ENCODE peak calls at places on chromosomes 7 and 10, in five cellular contexts. R is HCT116, U is heart right ventricle, P is colonic mucosa, T is left lung. Y is an unnamed sample.

GRCh38 chr7:27110163-27110976 is 7.9 kb upstream of the HOXA2 start:
- DNase-seq in T (peak; percentile 53), U (no peak), P (peak; percentile 86), R (no peak), Y (no peak)

GRCh38 chr10:13396369-13396768 is 48.3 kb upstream of the SEPHS1 start:
- DNase-seq in R (no peak), U (no peak), T (no peak), P (no peak), Y (no peak)

GRCh38 chr7:129969881-129970446 is 17.2 kb upstream of the UBE2H start:
- DNase-seq in P (peak; percentile 58), U (no peak), T (no peak), R (peak; percentile 41), Y (no peak)

GRCh38 chr10:111035542-111035941 is 41.3 kb upstream of the ADRA2A start:
- DNase-seq in P (no peak), R (no peak), U (no peak), T (no peak), Y (no peak)

GRCh38 chr10:94645285-94645684 is 38.2 kb upstream of the CYP2C18 start:
- DNase-seq in R (no peak), T (no peak), U (no peak), P (no peak), Y (no peak)

GRCh38 chr7:80078159-80078731 is 56.4 kb upstream of the GNAI1 start:
- DNase-seq in U (no peak), P (no peak), R (no peak), T (no peak), Y (no peak)

GRCh38 chr10:92690211-92691041 is 671 bp downstream of the HHEX start:
- DNase-seq in R (peak; percentile 21), T (peak; percentile 78), P (peak; percentile 51), U (peak; percentile 68), Y (peak; percentile 67)

GRCh38 chr10:13758302-13758701 is 171.5 kb downstream of the PRPF18 start:
- DNase-seq in T (no peak), R (peak; percentile 3), U (no peak), P (no peak), Y (no peak)

GRCh38 chr10:72764151-72764550 is 72.2 kb downstream of the MCU start:
- DNase-seq in R (no peak), U (no peak), P (no peak), T (no peak), Y (no peak)

GRCh38 chr10:85612833-85613232 is 753.8 kb downstream of the GRID1 start:
- DNase-seq in T (no peak), P (no peak), R (peak; percentile 8), U (no peak), Y (no peak)

GRCh38 chr7:3721422-3721821 is 420.4 kb downstream of the SDK1 start:
- DNase-seq in U (no peak), T (no peak), P (no peak), R (no peak), Y (no peak)

GRCh38 chr7:106767498-106768323 is 97.4 kb upstream of the PIK3CG start:
- DNase-seq in T (no peak), R (no peak), U (no peak), P (no peak), Y (no peak)

GRCh38 chr7:107718456-107719193 is 25.3 kb upstream of the CBLL1 start:
- DNase-seq in P (no peak), T (no peak), U (no peak), R (no peak), Y (no peak)

GRCh38 chr7:37208528-37208927 is 240.1 kb downstream of the ELMO1 start:
- DNase-seq in P (peak; percentile 60), U (no peak), T (peak; percentile 73), R (peak; percentile 43), Y (peak; percentile 40)

GRCh38 chr10:84335516-84335915 is 7.1 kb downstream of the CCSER2 start:
- DNase-seq in P (no peak), U (no peak), R (no peak), T (no peak), Y (no peak)

GRCh38 chr7:156022483-156023459 is 210.5 kb upstream of the SHH start:
- DNase-seq in T (no peak), R (no peak), P (no peak), U (no peak), Y (peak; percentile 20)

GRCh38 chr7:13540429-13540828 is 449.0 kb downstream of the ETV1 start:
- DNase-seq in T (no peak), U (no peak), R (no peak), P (no peak), Y (no peak)

GRCh38 chr7:140674356-140674800 is 1.6 kb downstream of the ADCK2 start:
- DNase-seq in T (peak; percentile 66), U (no peak), R (no peak), P (peak; percentile 55), Y (peak; percentile 63)

GRCh38 chr7:140673770-140674155 is 1.0 kb downstream of the ADCK2 start:
- DNase-seq in T (no peak), P (peak; percentile 49), R (no peak), U (no peak), Y (peak; percentile 41)

GRCh38 chr7:140672382-140673062 is at the start of gene ADCK2:
- DNase-seq in T (peak; percentile 65), R (no peak), U (peak; percentile 74), P (peak; percentile 81), Y (peak; percentile 71)

GRCh38 chr7:140671966-140672365 is 779 bp upstream of the ADCK2 start:
- DNase-seq in T (no peak), R (no peak), U (no peak), P (no peak), Y (no peak)

DNA sequence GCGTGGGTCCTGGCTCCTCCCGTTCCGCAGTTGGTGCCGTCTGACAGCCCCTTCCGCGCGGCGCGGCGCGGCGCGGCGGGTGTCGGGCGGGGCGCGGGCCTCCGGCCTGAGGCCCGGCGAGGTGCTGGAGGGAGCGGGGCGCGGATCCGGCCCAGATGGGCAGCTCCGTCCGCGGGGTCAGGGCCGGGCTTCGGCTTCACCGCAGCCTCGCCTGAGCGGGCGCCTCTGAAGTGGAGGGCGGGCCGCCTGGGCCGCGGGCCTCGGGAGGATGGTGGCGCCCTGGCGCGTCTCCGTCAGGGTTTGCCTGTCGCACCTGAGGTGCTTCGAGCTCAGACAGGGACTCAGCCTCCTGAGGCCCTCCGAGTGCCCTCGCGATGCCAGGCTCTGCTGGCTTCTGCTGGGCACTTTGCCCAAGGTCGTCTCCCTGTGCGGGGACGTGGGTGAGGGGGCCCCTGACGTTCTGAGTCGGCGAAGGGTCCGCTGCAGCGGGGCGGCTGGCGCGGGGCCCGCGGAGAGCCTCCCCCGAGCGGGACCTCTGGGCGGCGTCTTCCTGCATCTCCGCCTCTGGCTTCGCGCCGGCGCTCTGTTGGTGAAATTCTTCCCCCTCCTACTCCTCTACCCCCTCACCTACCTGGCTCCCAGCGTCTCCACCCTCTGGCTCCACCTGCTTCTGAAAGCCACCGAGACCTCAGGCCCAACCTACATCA is 471 bp downstream of the ADCK2 start:
- DNase-seq in P (peak; percentile 85), U (peak; percentile 52), T (peak; percentile 72), R (no peak), Y (peak; percentile 81)
- H3K4me1 ChIP-seq in P (peaks cover 20% of the 10 kb centered on the region), U (peaks cover 35% of the 10 kb centered on the region), T (peaks cover 3% of the 10 kb centered on the region), R (peaks cover 27% of the 10 kb centered on the region), Y (peaks cover 31% of the 10 kb centered on the region)

GRCh38 chr7:43678315-43678714 is 51.0 kb downstream of the COA1 start:
- DNase-seq in P (no peak), R (no peak), U (no peak), T (no peak), Y (no peak)

GRCh38 chr7:43679210-43680068 is 49.9 kb downstream of the COA1 start:
- DNase-seq in U (no peak), P (no peak), T (no peak), R (no peak), Y (no peak)

GRCh38 chr7:43677864-43678263 is 51.5 kb downstream of the COA1 start:
- DNase-seq in T (no peak), U (no peak), P (no peak), R (no peak), Y (no peak)

GRCh38 chr7:43674559-43675436 is 54.5 kb downstream of the COA1 start:
- DNase-seq in R (peak; percentile 82), T (no peak), U (no peak), P (no peak), Y (no peak)

DNA sequence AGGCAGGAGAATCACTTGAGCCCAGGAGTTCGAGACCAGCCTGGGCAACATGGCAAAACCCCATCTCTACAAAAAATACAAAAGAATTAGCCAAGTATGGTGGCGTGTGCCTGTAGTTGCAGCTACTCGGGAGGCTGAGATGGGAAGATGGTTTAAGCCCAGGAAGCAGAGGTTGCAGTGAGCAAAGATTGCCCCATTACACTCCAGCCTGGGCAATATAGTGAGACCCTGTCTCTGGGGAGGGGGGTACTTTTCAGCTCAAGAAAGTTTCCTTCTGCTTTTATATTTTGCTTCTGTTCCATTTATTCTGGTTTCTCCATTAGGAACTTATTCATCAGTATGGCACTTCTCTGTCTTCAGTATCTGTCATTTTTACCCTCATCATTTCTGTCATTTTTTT is 48.6 kb downstream of the COA1 start:
- DNase-seq in U (no peak), P (no peak), R (no peak), T (no peak), Y (no peak)
- H3K4me1 ChIP-seq in U (peaks cover 7% of the 10 kb centered on the region), P (no peaks in the 10 kb centered on the region), R (peaks cover 2% of the 10 kb centered on the region), T (no peaks in the 10 kb centered on the region), Y (peaks cover 41% of the 10 kb centered on the region)

GRCh38 chr10:121406823-121407545 is 191.3 kb downstream of the FGFR2 start:
- DNase-seq in U (no peak), R (no peak), T (no peak), P (no peak), Y (no peak)
- H3K4me1 ChIP-seq in U (no peaks in the 10 kb centered on the region), R (no peaks in the 10 kb centered on the region), T (no peaks in the 10 kb centered on the region), P (no peaks in the 10 kb centered on the region), Y (no peaks in the 10 kb centered on the region)

GRCh38 chr10:24205846-24206245 is 3.1 kb upstream of the KIAA1217 start:
- DNase-seq in U (no peak), T (no peak), P (no peak), R (no peak), Y (no peak)

GRCh38 chr10:24208661-24209420 is at the start of gene KIAA1217:
- DNase-seq in U (peak; percentile 61), T (peak; percentile 45), R (no peak), P (peak; percentile 64), Y (peak; percentile 39)

GRCh38 chr10:24206334-24206733 is 2.6 kb upstream of the KIAA1217 start:
- DNase-seq in T (no peak), P (no peak), U (no peak), R (no peak), Y (no peak)

GRCh38 chr10:24207781-24208611 is 942 bp upstream of the KIAA1217 start:
- DNase-seq in R (no peak), U (no peak), T (no peak), P (peak; percentile 40), Y (peak; percentile 36)

GRCh38 chr10:24206926-24207701 is 1.8 kb upstream of the KIAA1217 start:
- DNase-seq in R (no peak), U (no peak), T (no peak), P (peak; percentile 42), Y (no peak)
- H3K4me1 ChIP-seq in R (peaks cover 3% of the 10 kb centered on the region), U (peaks cover 58% of the 10 kb centered on the region), T (peaks cover 3% of the 10 kb centered on the region), P (no peaks in the 10 kb centered on the region), Y (peaks cover 12% of the 10 kb centered on the region)

Y was measured in stomach.